ENCODE peak calls at places on chromosomes 13 and 19, in four cellular contexts. One of them, this sample, is unnamed.

GRCh38 chr19:40723661-40724254 is 6.8 kb downstream of the ITPKC start:
- DNase-seq in stimulated activated CD4-positive, alpha-beta T cell treated with anti-CD3 and anti-CD28 coated beads, TNF-alpha, amount 100 ng/mL, for 1 hour: no peak
- DNase-seq in T-cell: no peak
- DNase-seq in AG08395: no peak
- DNase-seq in this sample: no peak

GRCh38 chr13:59120297-59120843 is 1043.4 kb downstream of the DIAPH3 start:
- DNase-seq in AG08395: no peak
- DNase-seq in T-cell: no peak
- DNase-seq in stimulated activated CD4-positive, alpha-beta T cell treated with anti-CD3 and anti-CD28 coated beads, TNF-alpha, amount 100 ng/mL, for 1 hour: no peak
- DNase-seq in this sample: no peak

GRCh38 chr19:46615966-46616365 is 8.9 kb downstream of the PTGIR start:
- DNase-seq in T-cell: no peak
- DNase-seq in stimulated activated CD4-positive, alpha-beta T cell treated with anti-CD3 and anti-CD28 coated beads, TNF-alpha, amount 100 ng/mL, for 1 hour: no peak
- DNase-seq in AG08395: no peak
- DNase-seq in this sample: no peak

GRCh38 chr13:71483733-71484132 is 383.3 kb downstream of the DACH1 start:
- DNase-seq in T-cell: no peak
- DNase-seq in AG08395: no peak
- DNase-seq in stimulated activated CD4-positive, alpha-beta T cell treated with anti-CD3 and anti-CD28 coated beads, TNF-alpha, amount 100 ng/mL, for 1 hour: no peak
- DNase-seq in this sample: no peak

GRCh38 chr13:89150362-89150761 is 1479.2 kb downstream of the SLITRK5 start:
- DNase-seq in stimulated activated CD4-positive, alpha-beta T cell treated with anti-CD3 and anti-CD28 coated beads, TNF-alpha, amount 100 ng/mL, for 1 hour: no peak
- DNase-seq in T-cell: no peak
- DNase-seq in AG08395: no peak
- DNase-seq in this sample: no peak

GRCh38 chr19:36169084-36169760 is 17.0 kb upstream of the COX7A1 start:
- DNase-seq in T-cell: no peak
- DNase-seq in AG08395: no peak
- DNase-seq in stimulated activated CD4-positive, alpha-beta T cell treated with anti-CD3 and anti-CD28 coated beads, TNF-alpha, amount 100 ng/mL, for 1 hour: no peak
- DNase-seq in this sample: no peak

GRCh38 chr13:100349594-100349993 is 239.0 kb downstream of the GGACT start:
- DNase-seq in T-cell: no peak
- DNase-seq in stimulated activated CD4-positive, alpha-beta T cell treated with anti-CD3 and anti-CD28 coated beads, TNF-alpha, amount 100 ng/mL, for 1 hour: no peak
- DNase-seq in AG08395: no peak
- DNase-seq in this sample: no peak

GRCh38 chr13:100646030-100646673 is 28.4 kb downstream of the TMTC4 start:
- DNase-seq in stimulated activated CD4-positive, alpha-beta T cell treated with anti-CD3 and anti-CD28 coated beads, TNF-alpha, amount 100 ng/mL, for 1 hour: no peak
- DNase-seq in T-cell: no peak
- DNase-seq in AG08395: peak
- DNase-seq in this sample: peak

GRCh38 chr13:110293037-110293436 is 13.9 kb downstream of the COL4A1 start:
- DNase-seq in T-cell: no peak
- DNase-seq in stimulated activated CD4-positive, alpha-beta T cell treated with anti-CD3 and anti-CD28 coated beads, TNF-alpha, amount 100 ng/mL, for 1 hour: no peak
- DNase-seq in AG08395: no peak
- DNase-seq in this sample: no peak

GRCh38 chr19:15075801-15076200 is 6.2 kb upstream of the OR1I1 start:
- DNase-seq in AG08395: no peak
- DNase-seq in stimulated activated CD4-positive, alpha-beta T cell treated with anti-CD3 and anti-CD28 coated beads, TNF-alpha, amount 100 ng/mL, for 1 hour: no peak
- DNase-seq in T-cell: no peak
- DNase-seq in this sample: no peak

GRCh38 chr19:33740811-33741396 is 55.8 kb upstream of the KCTD15 start:
- DNase-seq in T-cell: no peak
- DNase-seq in stimulated activated CD4-positive, alpha-beta T cell treated with anti-CD3 and anti-CD28 coated beads, TNF-alpha, amount 100 ng/mL, for 1 hour: no peak
- DNase-seq in AG08395: peak
- DNase-seq in this sample: no peak

GRCh38 chr19:33621811-33622504 is at the start of gene CHST8:
- DNase-seq in stimulated activated CD4-positive, alpha-beta T cell treated with anti-CD3 and anti-CD28 coated beads, TNF-alpha, amount 100 ng/mL, for 1 hour: no peak
- DNase-seq in T-cell: no peak
- DNase-seq in AG08395: peak
- DNase-seq in this sample: peak

GRCh38 chr19:45340232-45340898 is at the start of gene KLC3:
- DNase-seq in AG08395: no peak
- DNase-seq in T-cell: no peak
- DNase-seq in stimulated activated CD4-positive, alpha-beta T cell treated with anti-CD3 and anti-CD28 coated beads, TNF-alpha, amount 100 ng/mL, for 1 hour: no peak
- DNase-seq in this sample: no peak

GRCh38 chr19:35044317-35045117 is 3.0 kb downstream of the HPN start:
- DNase-seq in stimulated activated CD4-positive, alpha-beta T cell treated with anti-CD3 and anti-CD28 coated beads, TNF-alpha, amount 100 ng/mL, for 1 hour: peak
- DNase-seq in T-cell: peak
- DNase-seq in AG08395: peak
- DNase-seq in this sample: peak

GRCh38 chr13:66952507-66952906 is 277.6 kb downstream of the PCDH9 start:
- DNase-seq in T-cell: no peak
- DNase-seq in AG08395: no peak
- DNase-seq in stimulated activated CD4-positive, alpha-beta T cell treated with anti-CD3 and anti-CD28 coated beads, TNF-alpha, amount 100 ng/mL, for 1 hour: no peak
- DNase-seq in this sample: no peak

GRCh38 chr13:21005193-21005592 is 56.2 kb downstream of the LATS2 start:
- DNase-seq in T-cell: no peak
- DNase-seq in AG08395: no peak
- DNase-seq in stimulated activated CD4-positive, alpha-beta T cell treated with anti-CD3 and anti-CD28 coated beads, TNF-alpha, amount 100 ng/mL, for 1 hour: no peak
- DNase-seq in this sample: no peak

GRCh38 chr19:52270266-52270885 is 989 bp downstream of the ZNF766 start:
- DNase-seq in stimulated activated CD4-positive, alpha-beta T cell treated with anti-CD3 and anti-CD28 coated beads, TNF-alpha, amount 100 ng/mL, for 1 hour: no peak
- DNase-seq in T-cell: no peak
- DNase-seq in AG08395: peak
- DNase-seq in this sample: peak

GRCh38 chr19:15249912-15250634 is 17.8 kb upstream of the EPHX3 start:
- DNase-seq in T-cell: no peak
- DNase-seq in stimulated activated CD4-positive, alpha-beta T cell treated with anti-CD3 and anti-CD28 coated beads, TNF-alpha, amount 100 ng/mL, for 1 hour: no peak
- DNase-seq in AG08395: peak
- DNase-seq in this sample: peak

GRCh38 chr19:46861691-46862503 is 1.1 kb downstream of the ARHGAP35 start:
- DNase-seq in T-cell: no peak
- DNase-seq in AG08395: no peak
- DNase-seq in stimulated activated CD4-positive, alpha-beta T cell treated with anti-CD3 and anti-CD28 coated beads, TNF-alpha, amount 100 ng/mL, for 1 hour: no peak
- DNase-seq in this sample: no peak

GRCh38 chr13:101399365-101399764 is 16.9 kb downstream of the NALCN start:
- DNase-seq in AG08395: no peak
- DNase-seq in stimulated activated CD4-positive, alpha-beta T cell treated with anti-CD3 and anti-CD28 coated beads, TNF-alpha, amount 100 ng/mL, for 1 hour: no peak
- DNase-seq in T-cell: no peak
- DNase-seq in this sample: no peak

GRCh38 chr19:55581145-55581827 is 638 bp upstream of the ZNF579 start:
- DNase-seq in stimulated activated CD4-positive, alpha-beta T cell treated with anti-CD3 and anti-CD28 coated beads, TNF-alpha, amount 100 ng/mL, for 1 hour: no peak
- DNase-seq in AG08395: no peak
- DNase-seq in T-cell: no peak
- DNase-seq in this sample: no peak

GRCh38 chr13:94550030-94550738 is 45.8 kb downstream of the TGDS start:
- DNase-seq in stimulated activated CD4-positive, alpha-beta T cell treated with anti-CD3 and anti-CD28 coated beads, TNF-alpha, amount 100 ng/mL, for 1 hour: no peak
- DNase-seq in AG08395: peak
- DNase-seq in T-cell: no peak
- DNase-seq in this sample: no peak

GRCh38 chr13:95564948-95565347 is 12.4 kb downstream of the CLDN10 start:
- DNase-seq in stimulated activated CD4-positive, alpha-beta T cell treated with anti-CD3 and anti-CD28 coated beads, TNF-alpha, amount 100 ng/mL, for 1 hour: no peak
- DNase-seq in AG08395: peak
- DNase-seq in T-cell: no peak
- DNase-seq in this sample: peak

This sample was measured in hepatic stellate cell.